ENCODE peak calls at places on chromosomes 6 and 20, in five cellular contexts. P is LNCaP clone FGC, O is PC-3, S is brain microvascular endothelial cell, J is HFF-Myc. K is an unnamed sample.

GRCh38 chr6:1212919-1213318 is 99.0 kb upstream of the FOXQ1 start:
- DNase-seq in S (no peak), O (no peak), J (no peak), P (no peak), K (peak; percentile 55)

GRCh38 chr6:135165031-135165430 is 16.1 kb upstream of the MYB start:
- DNase-seq in J (no peak), S (no peak), O (no peak), P (no peak), K (no peak)

GRCh38 chr20:56911946-56912345 is 282.8 kb downstream of the TFAP2C start:
- DNase-seq in J (no peak), P (no peak), S (no peak), O (no peak), K (no peak)

GRCh38 chr6:151916680-151917164 is 109.2 kb downstream of the ESR1 start:
- DNase-seq in J (peak; percentile 11), O (peak; percentile 89), S (peak; percentile 88), P (no peak), K (no peak)

GRCh38 chr20:38729767-38730166 is 5.5 kb downstream of the SLC32A1 start:
- DNase-seq in P (no peak), O (no peak), S (no peak), J (no peak), K (no peak)

GRCh38 chr6:38846844-38847243 is 131.7 kb downstream of the DNAH8 start:
- DNase-seq in J (no peak), P (no peak), S (peak; percentile 9), O (peak; percentile 92), K (no peak)

GRCh38 chr6:36129889-36130671 is at the start of gene MAPK13:
- DNase-seq in J (no peak), O (peak; percentile 58), P (no peak), S (no peak), K (no peak)

GRCh38 chr20:62918830-62919229 is 7.5 kb downstream of the DIDO1 start:
- DNase-seq in O (no peak), J (no peak), P (no peak), S (no peak), K (no peak)

GRCh38 chr20:45905505-45906079 is 6.4 kb downstream of the PLTP start:
- DNase-seq in P (no peak), J (no peak), O (peak; percentile 99), S (peak; percentile 72), K (no peak)

GRCh38 chr6:54426995-54427394 is 118.8 kb downstream of the TINAG start:
- DNase-seq in P (no peak), J (no peak), O (no peak), S (no peak), K (no peak)

GRCh38 chr20:42027746-42028268 is 409.6 kb upstream of the CHD6 start:
- DNase-seq in S (no peak), J (no peak), O (no peak), P (no peak), K (no peak)

GRCh38 chr20:688809-689208 is 13.2 kb upstream of the SCRT2 start:
- DNase-seq in J (no peak), P (no peak), S (peak; percentile 16), O (no peak), K (no peak)

GRCh38 chr6:128630213-128630612 is 109.8 kb upstream of the PTPRK start:
- DNase-seq in P (no peak), O (peak; percentile 63), J (no peak), S (no peak), K (no peak)

GRCh38 chr6:151475653-151476523 is 17.9 kb upstream of the CCDC170 start:
- DNase-seq in O (peak; percentile 58), S (peak; percentile 36), P (no peak), J (peak; percentile 39), K (no peak)

GRCh38 chr6:99434702-99435530 is 9.8 kb upstream of the PNISR start:
- DNase-seq in O (peak; percentile 43), J (peak; percentile 14), S (no peak), P (no peak), K (no peak)

GRCh38 chr20:60691966-60692615 is 560.0 kb upstream of the CDH4 start:
- DNase-seq in J (no peak), S (no peak), P (no peak), O (no peak), K (no peak)

GRCh38 chr6:30061766-30062458 is 847 bp downstream of the POLR1H start:
- DNase-seq in P (no peak), J (no peak), O (peak; percentile 44), S (no peak), K (no peak)

GRCh38 chr6:125252891-125253290 is 48.9 kb downstream of the HDDC2 start:
- DNase-seq in P (no peak), S (no peak), J (no peak), O (no peak), K (no peak)

GRCh38 chr20:3071610-3072529 is at the start of gene OXT:
- DNase-seq in O (no peak), P (no peak), J (no peak), S (no peak), K (no peak)

GRCh38 chr6:155782739-155783459 is 327.3 kb upstream of the NOX3 start:
- DNase-seq in P (no peak), O (peak; percentile 74), J (no peak), S (no peak), K (no peak)

GRCh38 chr6:26250806-26251075 is 114.3 kb upstream of the BTN3A2 start:
- DNase-seq in J (no peak), P (no peak), S (peak; percentile 46), O (no peak), K (no peak)

GRCh38 chr6:40887079-40887822 is 151.8 kb downstream of the UNC5CL start:
- DNase-seq in J (no peak), S (no peak), P (no peak), O (no peak), K (no peak)

GRCh38 chr6:145017051-145017450 is 718.3 kb downstream of the EPM2A start:
- DNase-seq in S (no peak), O (no peak), J (no peak), P (no peak), K (no peak)

GRCh38 chr6:21367649-21368154 is 225.8 kb upstream of the SOX4 start:
- DNase-seq in P (no peak), O (no peak), S (no peak), J (no peak), K (no peak)

GRCh38 chr6:137001287-137001976 is 43.3 kb downstream of the IL20RA start:
- DNase-seq in O (peak; percentile 84), J (peak; percentile 3), S (no peak), P (no peak), K (peak; percentile 82)

GRCh38 chr6:93992976-93993375 is 573.6 kb upstream of the EPHA7 start:
- DNase-seq in O (no peak), P (no peak), S (peak; percentile 18), J (no peak), K (no peak)

GRCh38 chr6:1244941-1245340 is 67.0 kb upstream of the FOXQ1 start:
- DNase-seq in S (no peak), P (no peak), J (no peak), O (no peak), K (no peak)

GRCh38 chr6:54286141-54286540 is 22.1 kb upstream of the TINAG start:
- DNase-seq in S (no peak), O (no peak), P (no peak), J (no peak), K (no peak)

GRCh38 chr6:51913265-51913664 is 174.1 kb downstream of the PKHD1 start:
- DNase-seq in P (no peak), J (no peak), O (no peak), S (no peak), K (no peak)

GRCh38 chr6:3986241-3986640 is 92.7 kb downstream of the FAM217A start:
- DNase-seq in O (no peak), J (no peak), P (no peak), S (no peak), K (no peak)

GRCh38 chr6:3987072-3987471 is 91.9 kb downstream of the FAM217A start:
- DNase-seq in P (no peak), O (no peak), S (peak; percentile 16), J (peak; percentile 14), K (no peak)

GRCh38 chr6:3987576-3987975 is 91.4 kb downstream of the FAM217A start:
- DNase-seq in P (no peak), J (no peak), O (no peak), S (no peak), K (no peak)

GRCh38 chr6:3991941-3992340 is 87.0 kb downstream of the FAM217A start:
- DNase-seq in P (no peak), J (no peak), S (no peak), O (no peak), K (no peak)

DNA sequence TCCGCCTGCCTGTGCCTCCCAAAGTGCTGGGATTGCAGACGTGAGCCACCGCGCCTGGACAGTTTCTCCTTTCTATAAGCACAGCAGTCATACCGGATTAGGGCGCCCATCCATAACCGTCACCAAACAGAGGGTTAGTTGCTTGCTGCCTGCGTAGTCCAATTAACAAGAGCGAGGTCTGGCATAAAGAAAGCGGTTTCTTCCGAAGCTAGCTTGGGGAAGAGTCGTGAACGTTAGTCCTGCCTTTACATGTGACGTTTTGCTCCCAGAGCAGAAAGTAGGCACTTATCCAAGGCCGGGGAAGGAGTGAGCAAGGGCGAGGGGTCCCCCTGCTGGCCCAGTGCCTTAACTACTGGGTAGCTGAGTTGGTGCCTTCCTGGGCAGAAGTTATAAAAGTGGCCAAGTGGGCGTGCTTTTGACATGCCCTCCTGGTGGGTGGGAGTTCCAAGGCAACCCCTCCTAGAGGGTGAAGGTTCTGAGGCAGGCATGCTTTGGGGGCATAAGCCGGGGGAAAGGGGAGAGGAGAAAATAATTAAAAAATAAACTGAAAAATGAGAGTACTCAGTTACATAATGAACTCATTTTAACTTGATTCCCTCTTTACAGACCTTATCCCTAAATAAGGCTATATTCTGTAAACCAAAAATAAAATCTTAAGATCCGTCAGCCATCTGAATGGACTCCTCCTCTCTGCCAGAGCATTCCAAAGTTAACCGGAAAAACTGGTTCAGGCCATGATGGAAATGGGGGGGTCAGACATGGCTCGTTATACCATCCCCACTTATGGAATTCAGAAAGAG is 88.0 kb downstream of the FAM217A start:
- DNase-seq in O (peak; percentile 91), J (peak; percentile 80), S (peak; percentile 90), P (peak; percentile 65), K (peak; percentile 96)
- H3K4me3 ChIP-seq in O (peak overlapping the region; percentile 61), J (peak overlapping the region; percentile 1), S (peak overlapping the region; percentile 32), P (peak overlapping the region; percentile 34), K (peak overlapping the region; percentile 58)

GRCh38 chr20:4973330-4974097 is 27.8 kb downstream of the SLC23A2 start:
- DNase-seq in O (no peak), P (no peak), J (peak; percentile 39), S (peak; percentile 80), K (no peak)
- H3K4me3 ChIP-seq in O (no peak overlapping the region), P (no peak overlapping the region), J (peak overlapping the region; percentile 15), S (peak overlapping the region; percentile 39), K (peak overlapping the region; percentile 20)

GRCh38 chr6:37706749-37707148 is 9.1 kb upstream of the MDGA1 start:
- DNase-seq in S (no peak), O (no peak), P (no peak), J (no peak), K (no peak)

GRCh38 chr6:37702314-37702713 is 4.6 kb upstream of the MDGA1 start:
- DNase-seq in S (no peak), O (no peak), P (no peak), J (no peak), K (no peak)

GRCh38 chr6:37704066-37704465 is 6.4 kb upstream of the MDGA1 start:
- DNase-seq in S (no peak), J (no peak), P (no peak), O (no peak), K (no peak)

GRCh38 chr6:37705239-37706051 is 7.8 kb upstream of the MDGA1 start:
- DNase-seq in J (peak; percentile 37), O (peak; percentile 53), S (peak; percentile 78), P (no peak), K (peak; percentile 95)

GRCh38 chr6:37704923-37705238 is 7.2 kb upstream of the MDGA1 start:
- DNase-seq in S (no peak), O (no peak), J (no peak), P (no peak), K (no peak)
- H3K4me3 ChIP-seq in S (peak overlapping the region; percentile 54), O (peak overlapping the region; percentile 55), J (peak overlapping the region; percentile 28), P (no peak overlapping the region), K (peak overlapping the region; percentile 55)

GRCh38 chr6:33633084-33633461 is 12.0 kb downstream of the ITPR3 start:
- DNase-seq in P (no peak), S (no peak), J (no peak), O (no peak), K (no peak)
- H3K4me3 ChIP-seq in P (peak overlapping the region; percentile 41), S (peak overlapping the region; percentile 47), J (peak overlapping the region; percentile 33), O (peak overlapping the region; percentile 64), K (peak overlapping the region; percentile 48)

K was measured in esophagus muscularis mucosa.